ENCODE peak calls at places on chromosomes 6 and 20, in seven cellular contexts. H, C, W, J, I, T and O are unnamed samples.

GRCh38 chr6:151443911-151444621 is 7.9 kb downstream of the RMND1 start:
- DNase-seq in H (no peak), C (no peak), W (no peak), J (peak), I (no peak), T (no peak), O (no peak)

GRCh38 chr6:143397229-143398222 is 53.0 kb downstream of the ADAT2 start:
- DNase-seq in H (peak), C (peak), W (peak), J (peak), I (no peak), T (peak), O (no peak)

GRCh38 chr6:122838060-122838780 is 49.2 kb downstream of the SMPDL3A start:
- DNase-seq in H (peak), C (no peak), W (peak), J (no peak), I (no peak), T (no peak), O (no peak)

GRCh38 chr6:45472383-45472782 is 94.6 kb upstream of the SUPT3H start:
- DNase-seq in H (peak), C (no peak), W (peak), J (no peak), I (no peak), T (no peak), O (no peak)

GRCh38 chr20:31630187-31630790 is 7.4 kb upstream of the COX4I2 start:
- DNase-seq in H (no peak), C (no peak), W (no peak), J (no peak), I (no peak), T (no peak), O (no peak)

GRCh38 chr20:43662943-43663655 is 3.8 kb upstream of the MYBL2 start:
- DNase-seq in H (peak), C (no peak), W (peak), J (peak), I (no peak), T (no peak), O (no peak)

GRCh38 chr6:72622094-72622540 is 253 bp downstream of the KCNQ5 start:
- DNase-seq in H (peak), C (peak), W (peak), J (no peak), I (peak), T (peak), O (peak)

GRCh38 chr6:12262236-12263061 is 27.7 kb upstream of the EDN1 start:
- DNase-seq in H (no peak), C (no peak), W (no peak), J (no peak), I (no peak), T (no peak), O (no peak)

GRCh38 chr6:124795879-124796838 is 166.1 kb upstream of the RNF217 start:
- DNase-seq in H (peak), C (peak), W (peak), J (peak), I (peak), T (peak), O (peak)

GRCh38 chr6:170228581-170229310 is 62.1 kb downstream of the DLL1 start:
- DNase-seq in H (no peak), C (no peak), W (no peak), J (peak), I (no peak), T (no peak), O (no peak)

GRCh38 chr6:133746417-133746770 is 142.5 kb upstream of the TCF21 start:
- DNase-seq in H (no peak), C (no peak), W (no peak), J (peak), I (no peak), T (no peak), O (no peak)

GRCh38 chr6:125539892-125540291 is 209.5 kb upstream of the HEY2 start:
- DNase-seq in H (no peak), C (no peak), W (no peak), J (no peak), I (no peak), T (no peak), O (no peak)

GRCh38 chr6:100665041-100665380 is 200.3 kb upstream of the SIM1 start:
- DNase-seq in H (no peak), C (no peak), W (peak), J (no peak), I (no peak), T (no peak), O (no peak)

GRCh38 chr20:52461602-52462001 is 270.0 kb upstream of the ZFP64 start:
- DNase-seq in H (no peak), C (no peak), W (no peak), J (no peak), I (no peak), T (no peak), O (no peak)

GRCh38 chr6:143803769-143804540 is 39.2 kb upstream of the LTV1 start:
- DNase-seq in H (no peak), C (peak), W (peak), J (no peak), I (no peak), T (no peak), O (no peak)

GRCh38 chr20:59955131-59955796 is 3.0 kb upstream of the CDH26 start:
- DNase-seq in H (no peak), C (peak), W (peak), J (no peak), I (no peak), T (no peak), O (no peak)

GRCh38 chr6:35310265-35310831 is 12.7 kb downstream of the DEF6 start:
- DNase-seq in H (no peak), C (no peak), W (no peak), J (peak), I (no peak), T (peak), O (no peak)

GRCh38 chr6:122752493-122752892 is 27.0 kb upstream of the FABP7 start:
- DNase-seq in H (no peak), C (no peak), W (no peak), J (no peak), I (no peak), T (no peak), O (no peak)

GRCh38 chr20:1291191-1291741 is 25.2 kb downstream of the SNPH start:
- DNase-seq in H (peak), C (peak), W (peak), J (no peak), I (no peak), T (no peak), O (no peak)

GRCh38 chr6:156954191-156954590 is 177.0 kb downstream of the ARID1B start:
- DNase-seq in H (peak), C (no peak), W (peak), J (no peak), I (no peak), T (no peak), O (no peak)

GRCh38 chr20:15220009-15220656 is 882.7 kb upstream of the FLRT3 start:
- DNase-seq in H (no peak), C (no peak), W (peak), J (no peak), I (no peak), T (no peak), O (no peak)

GRCh38 chr6:116883005-116883404 is 6.0 kb downstream of the RFX6 start:
- DNase-seq in H (no peak), C (no peak), W (no peak), J (no peak), I (no peak), T (no peak), O (no peak)

GRCh38 chr6:168563656-168564055 is 122.7 kb downstream of the SMOC2 start:
- DNase-seq in H (no peak), C (peak), W (no peak), J (no peak), I (no peak), T (peak), O (no peak)

GRCh38 chr6:142152731-142153130 is 5.7 kb downstream of the VTA1 start:
- DNase-seq in H (peak), C (no peak), W (peak), J (no peak), I (no peak), T (no peak), O (no peak)

GRCh38 chr6:142153230-142153629 is 6.2 kb downstream of the VTA1 start:
- DNase-seq in H (no peak), C (no peak), W (no peak), J (no peak), I (no peak), T (no peak), O (no peak)

GRCh38 chr6:142155091-142155490 is 8.0 kb downstream of the VTA1 start:
- DNase-seq in H (no peak), C (no peak), W (no peak), J (no peak), I (no peak), T (no peak), O (no peak)

GRCh38 chr6:142155895-142156757 is 9.1 kb downstream of the VTA1 start:
- DNase-seq in H (peak), C (peak), W (peak), J (no peak), I (no peak), T (peak), O (no peak)
- H2BK5ac ChIP-seq in H (peak), C (no peak), W (no peak), J (no peak), I (no peak), T (no peak), O (no peak)

DNA sequence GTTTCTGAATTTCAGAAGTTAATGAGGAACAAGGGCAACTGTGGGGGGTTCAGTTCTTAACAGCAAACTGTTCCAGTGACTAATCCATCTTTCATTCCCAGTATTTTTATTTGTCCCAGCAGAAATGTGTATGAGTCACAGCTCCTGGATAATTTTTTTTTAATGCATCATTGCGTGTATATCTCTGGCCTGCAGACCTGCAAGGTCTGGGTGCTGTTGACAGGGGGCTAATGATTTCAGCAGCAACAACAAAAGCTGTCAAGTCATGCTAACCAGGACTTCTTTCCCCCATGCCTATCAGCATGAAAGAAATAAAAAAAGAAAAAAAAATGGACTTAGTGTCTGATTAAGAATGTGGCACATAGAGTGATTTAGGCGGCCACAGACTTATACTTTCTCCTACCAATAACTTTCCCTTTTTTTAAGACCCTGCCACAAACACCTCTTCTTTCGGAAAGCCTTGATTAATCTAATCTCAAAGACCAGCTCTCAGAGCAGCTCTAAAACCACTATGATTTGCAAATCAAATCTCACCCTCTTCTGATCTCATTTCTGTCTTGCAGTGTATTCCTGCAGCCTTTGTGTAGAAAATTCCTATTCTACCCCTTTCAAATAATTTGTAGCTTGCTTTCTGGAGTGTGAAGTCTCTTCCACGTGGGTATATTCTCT is 14.2 kb upstream of the PREX1 start:
- DNase-seq in H (peak), C (no peak), W (peak), J (no peak), I (no peak), T (no peak), O (no peak)
- H2BK5ac ChIP-seq in H (no peak), C (no peak), W (no peak), J (no peak), I (no peak), T (no peak), O (no peak)

GRCh38 chr6:166040292-166040691 is 127.4 kb downstream of the TBXT start:
- DNase-seq in H (no peak), C (peak), W (no peak), J (no peak), I (no peak), T (no peak), O (no peak)
- H2BK5ac ChIP-seq in H (no peak), C (no peak), W (no peak), J (no peak), I (no peak), T (no peak), O (no peak)

GRCh38 chr6:23415819-23416427 is 710.1 kb upstream of the NRSN1 start:
- DNase-seq in H (no peak), C (no peak), W (no peak), J (no peak), I (no peak), T (no peak), O (no peak)

GRCh38 chr6:23414204-23414501 is 711.9 kb upstream of the NRSN1 start:
- DNase-seq in H (peak), C (peak), W (peak), J (no peak), I (no peak), T (no peak), O (no peak)

GRCh38 chr6:23413327-23414203 is 712.5 kb upstream of the NRSN1 start:
- DNase-seq in H (peak), C (no peak), W (peak), J (no peak), I (no peak), T (no peak), O (no peak)

GRCh38 chr6:23412770-23413169 is 713.2 kb upstream of the NRSN1 start:
- DNase-seq in H (no peak), C (no peak), W (no peak), J (no peak), I (no peak), T (no peak), O (no peak)

DNA sequence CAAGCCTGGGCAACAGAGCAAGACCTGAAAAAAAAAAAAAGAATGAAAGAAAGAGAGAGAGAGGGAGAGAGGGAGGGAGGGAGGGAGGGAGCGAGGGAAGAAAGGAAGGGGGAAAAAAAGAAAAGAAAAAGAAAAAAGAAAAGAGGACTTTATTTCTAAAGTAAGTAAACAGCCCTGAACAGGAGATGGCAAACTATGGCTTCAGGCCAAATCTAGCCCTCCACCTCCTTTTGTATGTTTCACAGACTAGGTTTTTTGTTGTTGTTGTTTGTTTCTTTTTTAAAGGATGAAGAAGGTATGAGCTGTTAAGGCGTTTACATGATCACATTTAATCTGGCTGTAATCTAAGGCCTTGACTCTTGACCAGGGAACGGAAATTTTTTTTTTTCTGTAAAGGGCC is 711.1 kb upstream of the NRSN1 start:
- DNase-seq in H (no peak), C (no peak), W (no peak), J (no peak), I (no peak), T (no peak), O (no peak)
- H2BK5ac ChIP-seq in H (no peak), C (no peak), W (no peak), J (no peak), I (no peak), T (no peak), O (no peak)

GRCh38 chr6:2000962-2001361 is 244.4 kb downstream of the GMDS start:
- DNase-seq in H (no peak), C (no peak), W (no peak), J (no peak), I (no peak), T (no peak), O (no peak)
- H2BK5ac ChIP-seq in H (no peak), C (no peak), W (no peak), J (no peak), I (no peak), T (no peak), O (no peak)

GRCh38 chr6:2403546-2403945 is 158.1 kb upstream of the GMDS start:
- DNase-seq in H (no peak), C (no peak), W (no peak), J (no peak), I (no peak), T (no peak), O (no peak)
- H2BK5ac ChIP-seq in H (no peak), C (no peak), W (no peak), J (no peak), I (no peak), T (no peak), O (no peak)

GRCh38 chr6:105616521-105616920 is 213.6 kb upstream of the PREP start:
- DNase-seq in H (no peak), C (no peak), W (no peak), J (no peak), I (no peak), T (no peak), O (no peak)
- H2BK5ac ChIP-seq in H (no peak), C (no peak), W (no peak), J (no peak), I (no peak), T (no peak), O (no peak)

GRCh38 chr20:45919951-45920794 is 8.2 kb upstream of the PLTP start:
- DNase-seq in H (peak), C (no peak), W (peak), J (no peak), I (no peak), T (no peak), O (no peak)
- H2BK5ac ChIP-seq in H (peak), C (no peak), W (no peak), J (no peak), I (no peak), T (no peak), O (no peak)

GRCh38 chr20:40313730-40314129 is 375.3 kb downstream of the MAFB start:
- DNase-seq in H (no peak), C (no peak), W (no peak), J (no peak), I (no peak), T (no peak), O (no peak)
- H2BK5ac ChIP-seq in H (no peak), C (no peak), W (no peak), J (no peak), I (no peak), T (no peak), O (no peak)

GRCh38 chr6:21586760-21587181 is 6.8 kb upstream of the SOX4 start:
- DNase-seq in H (no peak), C (no peak), W (no peak), J (no peak), I (peak), T (no peak), O (no peak)

GRCh38 chr6:21590345-21590744 is 3.2 kb upstream of the SOX4 start:
- DNase-seq in H (no peak), C (no peak), W (no peak), J (no peak), I (no peak), T (no peak), O (no peak)

GRCh38 chr6:21587182-21587924 is 6.2 kb upstream of the SOX4 start:
- DNase-seq in H (peak), C (peak), W (peak), J (peak), I (no peak), T (peak), O (no peak)

GRCh38 chr6:21587925-21588811 is 5.4 kb upstream of the SOX4 start:
- DNase-seq in H (peak), C (peak), W (peak), J (no peak), I (peak), T (peak), O (peak)

DNA sequence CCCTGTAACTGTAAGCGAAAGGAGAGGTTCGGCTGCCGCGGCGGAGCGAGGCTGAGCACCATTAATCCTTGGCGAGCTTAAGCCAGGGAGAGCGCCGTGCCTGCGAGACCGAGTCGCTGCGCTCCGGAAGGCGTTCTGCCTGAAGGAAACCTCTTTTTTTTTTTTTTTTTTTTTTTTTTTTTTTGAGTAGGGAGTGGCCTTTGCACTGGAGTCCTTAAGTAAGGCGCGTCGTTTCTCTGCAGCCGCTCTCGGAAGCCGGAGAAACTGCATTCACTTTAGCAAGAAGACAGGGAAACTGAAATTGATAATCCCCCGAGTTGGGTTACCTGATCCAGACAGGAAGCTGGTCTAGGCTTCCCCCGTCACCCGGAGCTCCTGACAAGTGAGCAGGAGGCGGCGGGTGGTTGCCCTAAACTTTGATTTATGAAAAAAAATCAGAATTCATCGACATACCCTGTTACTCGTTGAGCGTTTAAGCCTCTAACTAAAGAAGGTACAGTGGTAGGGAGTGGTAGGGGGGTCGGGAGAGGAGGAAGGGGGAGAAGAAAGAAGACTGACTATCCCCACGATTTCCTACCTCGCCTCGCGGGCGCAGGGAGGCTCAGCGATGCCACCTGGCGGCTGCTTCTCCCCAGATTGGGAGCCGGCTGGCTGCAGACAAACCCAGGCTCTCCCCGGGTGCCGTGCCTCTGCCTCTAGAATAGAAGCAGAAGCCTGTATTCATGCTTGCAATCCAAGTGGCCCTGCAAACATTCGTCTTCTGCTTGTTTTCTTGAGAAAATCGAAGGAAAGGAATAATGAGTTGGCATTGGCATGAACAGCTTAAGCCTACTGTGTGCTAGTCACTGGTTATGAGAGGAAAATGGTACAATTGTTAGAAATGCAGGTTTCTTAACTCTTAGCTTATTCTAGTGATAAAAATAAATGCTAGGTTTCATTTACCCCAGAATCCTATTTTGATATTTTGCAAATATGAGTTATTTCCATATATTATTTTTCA is 4.4 kb upstream of the SOX4 start:
- DNase-seq in H (peak), C (peak), W (peak), J (peak), I (peak), T (peak), O (peak)
- H2BK5ac ChIP-seq in H (peak), C (no peak), W (peak), J (peak), I (no peak), T (no peak), O (peak)